ENCODE peak calls at places on chromosome X, in four cellular contexts. One of them, this sample, is unnamed.

GRCh38 chrX:16466640-16467432 is 183.1 kb upstream of the S100G start:
- DNase-seq in K562: no peak
- DNase-seq in GM12878: no peak
- DNase-seq in HepG2: no peak
- DNase-seq in this sample: no peak

GRCh38 chrX:17413228-17413627 is 38.2 kb downstream of the NHS start:
- DNase-seq in K562: no peak
- DNase-seq in GM12878: no peak
- DNase-seq in HepG2: no peak
- DNase-seq in this sample: no peak

GRCh38 chrX:34656842-34657780 is at the start of gene TMEM47:
- DNase-seq in K562: peak
- DNase-seq in GM12878: no peak
- DNase-seq in HepG2: no peak
- DNase-seq in this sample: peak

GRCh38 chrX:115459883-115460564 is 101.0 kb upstream of the PLS3 start:
- DNase-seq in K562: no peak
- DNase-seq in GM12878: no peak
- DNase-seq in HepG2: no peak
- DNase-seq in this sample: no peak

GRCh38 chrX:154840856-154841255 is 6.4 kb upstream of the SMIM9 start:
- DNase-seq in K562: peak
- DNase-seq in GM12878: no peak
- DNase-seq in HepG2: peak
- DNase-seq in this sample: peak

GRCh38 chrX:48515842-48516241 is 5.8 kb upstream of the EBP start:
- DNase-seq in K562: no peak
- DNase-seq in GM12878: no peak
- DNase-seq in HepG2: no peak
- DNase-seq in this sample: no peak

GRCh38 chrX:39532761-39533160 is 565.0 kb downstream of the BCOR start:
- DNase-seq in K562: no peak
- DNase-seq in GM12878: no peak
- DNase-seq in HepG2: no peak
- DNase-seq in this sample: no peak

GRCh38 chrX:15336023-15336413 is 695 bp upstream of the PIGA start:
- DNase-seq in K562: peak
- DNase-seq in GM12878: no peak
- DNase-seq in HepG2: no peak
- DNase-seq in this sample: peak

GRCh38 chrX:71118985-71119535 is 664 bp downstream of the MED12 start:
- DNase-seq in K562: peak
- DNase-seq in GM12878: no peak
- DNase-seq in HepG2: no peak
- DNase-seq in this sample: peak

GRCh38 chrX:85698921-85699320 is 319.5 kb upstream of the POF1B start:
- DNase-seq in K562: no peak
- DNase-seq in GM12878: no peak
- DNase-seq in HepG2: no peak
- DNase-seq in this sample: no peak

GRCh38 chrX:136310411-136310810 is 9.6 kb downstream of the ADGRG4 start:
- DNase-seq in K562: peak
- DNase-seq in GM12878: no peak
- DNase-seq in HepG2: no peak
- DNase-seq in this sample: no peak

GRCh38 chrX:120361906-120362305 is at the start of gene ATP1B4:
- DNase-seq in K562: no peak
- DNase-seq in GM12878: no peak
- DNase-seq in HepG2: no peak
- DNase-seq in this sample: no peak

GRCh38 chrX:2485789-2486345 is 14.9 kb downstream of the DHRSX start:
- DNase-seq in K562: no peak
- DNase-seq in GM12878: no peak
- DNase-seq in HepG2: no peak
- DNase-seq in this sample: no peak

GRCh38 chrX:153645151-153645550 is 1.9 kb upstream of the DUSP9 start:
- DNase-seq in K562: no peak
- DNase-seq in GM12878: no peak
- DNase-seq in HepG2: no peak
- DNase-seq in this sample: no peak

GRCh38 chrX:153642655-153643430 is 4.2 kb upstream of the DUSP9 start:
- DNase-seq in K562: no peak
- DNase-seq in GM12878: no peak
- DNase-seq in HepG2: no peak
- DNase-seq in this sample: no peak

GRCh38 chrX:153643431-153644351 is 3.3 kb upstream of the DUSP9 start:
- DNase-seq in K562: peak
- DNase-seq in GM12878: no peak
- DNase-seq in HepG2: no peak
- DNase-seq in this sample: no peak

GRCh38 chrX:153645921-153646481 is 1.0 kb upstream of the DUSP9 start:
- DNase-seq in K562: no peak
- DNase-seq in GM12878: no peak
- DNase-seq in HepG2: peak
- DNase-seq in this sample: no peak

DNA sequence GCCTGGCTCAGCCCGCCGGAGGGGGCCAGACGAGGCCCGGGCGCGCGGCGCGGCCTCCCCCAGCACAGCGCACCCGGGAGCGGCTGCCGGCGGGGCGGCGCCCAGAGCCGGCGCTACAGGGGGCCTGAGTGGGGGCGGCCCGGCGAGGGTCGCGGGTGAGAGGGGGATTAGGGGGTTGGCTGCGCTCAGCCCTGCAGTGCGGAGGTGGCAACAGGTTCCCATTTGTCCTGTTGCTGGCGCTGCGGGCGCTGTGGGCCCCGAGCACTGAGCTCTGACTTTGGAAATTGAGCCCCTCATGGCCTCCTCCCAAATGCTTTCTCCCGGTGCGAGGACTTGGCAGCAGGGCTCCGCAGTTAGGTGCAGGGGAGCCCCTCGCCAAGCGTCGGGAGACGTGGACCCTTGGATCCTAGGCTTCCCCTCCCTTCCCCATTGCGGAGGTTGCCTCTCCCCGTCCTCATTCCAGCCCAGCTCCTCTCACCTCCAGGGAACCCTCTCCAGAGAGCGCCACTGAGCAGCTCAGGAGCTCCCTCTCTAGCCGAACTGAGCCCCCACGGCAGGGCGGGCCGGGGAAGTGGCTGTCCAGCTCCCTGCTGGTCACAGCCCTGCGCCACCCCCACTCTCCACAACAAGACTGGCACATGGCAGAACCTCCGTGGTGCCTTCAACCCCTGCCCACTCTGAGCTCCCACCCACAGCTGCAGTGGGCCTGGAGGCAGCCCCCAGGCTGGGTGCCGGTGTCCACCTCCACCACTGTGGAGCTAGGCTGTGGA is 2.5 kb upstream of the DUSP9 start:
- DNase-seq in K562: no peak
- DNase-seq in GM12878: no peak
- DNase-seq in HepG2: no peak
- DNase-seq in this sample: no peak
- TF ChIP-seq MYC in K562: no peak
- TF ChIP-seq MYC in GM12878: no peak
- TF ChIP-seq MYC in HepG2: peak
- TF ChIP-seq MYC in this sample: no peak

DNA sequence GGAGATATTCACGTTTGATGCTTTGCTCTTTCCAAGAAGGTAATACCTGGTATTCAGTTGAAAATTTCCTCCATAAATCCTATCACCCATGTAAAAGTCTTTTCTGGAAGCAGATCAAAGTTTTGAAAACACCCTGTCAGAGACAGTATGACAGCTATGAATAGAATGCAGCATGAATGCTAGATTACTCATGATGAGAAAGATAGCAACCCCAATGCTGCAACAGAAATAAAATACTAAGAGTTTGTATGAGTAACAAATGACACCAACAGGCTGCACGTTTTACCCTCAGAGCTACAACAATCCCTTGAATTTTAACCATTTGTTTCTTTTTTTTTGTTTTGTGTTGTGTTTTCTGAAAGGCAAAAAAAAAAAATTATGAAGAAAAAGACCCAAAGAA is 108.6 kb downstream of the ARHGAP6 start:
- DNase-seq in K562: no peak
- DNase-seq in GM12878: no peak
- DNase-seq in HepG2: no peak
- DNase-seq in this sample: no peak
- TF ChIP-seq MAX in K562: no peak
- TF ChIP-seq MAX in GM12878: no peak
- TF ChIP-seq MAX in HepG2: no peak
- TF ChIP-seq MAX in this sample: no peak

GRCh38 chrX:41145920-41146608 is 60.8 kb downstream of the USP9X start:
- DNase-seq in K562: no peak
- DNase-seq in GM12878: no peak
- DNase-seq in HepG2: no peak
- DNase-seq in this sample: peak
- TF ChIP-seq POLR2AphosphoS5 in K562: no peak
- TF ChIP-seq POLR2AphosphoS5 in GM12878: no peak
- TF ChIP-seq POLR2AphosphoS5 in HepG2: no peak
- TF ChIP-seq POLR2AphosphoS5 in this sample: no peak

GRCh38 chrX:68658530-68658929 is 11.1 kb downstream of the STARD8 start:
- DNase-seq in K562: no peak
- DNase-seq in GM12878: no peak
- DNase-seq in HepG2: no peak
- DNase-seq in this sample: no peak

GRCh38 chrX:68660746-68661145 is 13.3 kb downstream of the STARD8 start:
- DNase-seq in K562: no peak
- DNase-seq in GM12878: no peak
- DNase-seq in HepG2: no peak
- DNase-seq in this sample: no peak

GRCh38 chrX:68654693-68655092 is 7.2 kb downstream of the STARD8 start:
- DNase-seq in K562: no peak
- DNase-seq in GM12878: no peak
- DNase-seq in HepG2: no peak
- DNase-seq in this sample: no peak

DNA sequence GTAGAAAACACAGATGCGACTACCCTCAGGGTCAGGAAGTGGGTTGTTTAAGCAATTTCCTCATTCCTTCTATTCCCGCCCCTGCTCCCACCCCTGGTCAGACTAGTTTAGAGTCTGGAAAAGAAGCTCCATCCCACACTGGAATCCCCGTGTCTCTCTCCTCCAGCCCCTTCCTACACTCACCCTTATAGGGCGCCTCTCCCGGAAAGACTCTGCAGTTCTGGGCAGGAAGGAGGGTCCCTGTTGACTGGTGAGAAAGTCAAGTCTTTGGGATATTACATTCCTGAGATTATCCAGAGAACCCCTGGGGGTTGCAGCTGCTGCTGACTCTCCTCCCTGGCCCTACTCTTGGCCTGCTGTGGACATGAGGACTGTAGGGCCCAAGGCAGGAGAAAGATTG is 11.9 kb downstream of the STARD8 start:
- DNase-seq in K562: no peak
- DNase-seq in GM12878: no peak
- DNase-seq in HepG2: no peak
- DNase-seq in this sample: no peak
- TF ChIP-seq MYC in K562: no peak
- TF ChIP-seq MYC in GM12878: no peak
- TF ChIP-seq MYC in HepG2: no peak
- TF ChIP-seq MYC in this sample: no peak

GRCh38 chrX:150849996-150850720 is 48.3 kb downstream of the CD99L2 start:
- DNase-seq in K562: no peak
- DNase-seq in GM12878: no peak
- DNase-seq in HepG2: no peak
- DNase-seq in this sample: no peak

GRCh38 chrX:150846130-150846529 is 52.3 kb downstream of the CD99L2 start:
- DNase-seq in K562: no peak
- DNase-seq in GM12878: no peak
- DNase-seq in HepG2: no peak
- DNase-seq in this sample: no peak

GRCh38 chrX:150847088-150847487 is 51.4 kb downstream of the CD99L2 start:
- DNase-seq in K562: no peak
- DNase-seq in GM12878: no peak
- DNase-seq in HepG2: no peak
- DNase-seq in this sample: no peak

GRCh38 chrX:150849486-150849885 is 49.0 kb downstream of the CD99L2 start:
- DNase-seq in K562: no peak
- DNase-seq in GM12878: no peak
- DNase-seq in HepG2: no peak
- DNase-seq in this sample: no peak

DNA sequence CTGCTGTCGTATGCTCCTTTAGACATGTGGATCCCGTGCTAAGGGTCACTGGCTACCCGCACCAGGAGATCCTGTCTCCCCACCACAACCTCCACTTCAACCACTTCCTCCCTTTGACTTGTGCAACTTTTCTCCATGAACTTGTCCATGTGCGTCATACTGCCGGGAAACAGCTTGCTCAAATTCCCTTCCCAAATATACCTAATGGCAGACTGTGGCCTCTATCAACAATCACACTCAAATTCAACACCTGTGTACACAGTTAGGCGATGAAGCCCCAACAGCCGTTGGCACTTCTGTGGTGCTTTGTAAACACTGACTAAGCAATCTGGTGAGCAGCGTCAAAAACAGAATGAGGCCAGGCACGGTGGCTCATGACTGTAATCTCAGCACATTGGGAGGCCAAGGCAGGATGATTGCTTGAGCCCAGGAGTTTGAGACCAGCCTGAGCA is 49.5 kb downstream of the CD99L2 start:
- DNase-seq in K562: peak
- DNase-seq in GM12878: no peak
- DNase-seq in HepG2: peak
- DNase-seq in this sample: no peak
- TF ChIP-seq MAX in K562: peak
- TF ChIP-seq MAX in GM12878: no peak
- TF ChIP-seq MAX in HepG2: peak
- TF ChIP-seq MAX in this sample: no peak

GRCh38 chrX:10477525-10477924 is 142.9 kb downstream of the MID1 start:
- DNase-seq in K562: no peak
- DNase-seq in GM12878: no peak
- DNase-seq in HepG2: peak
- DNase-seq in this sample: no peak

GRCh38 chrX:10471426-10471825 is 149.0 kb downstream of the MID1 start:
- DNase-seq in K562: no peak
- DNase-seq in GM12878: no peak
- DNase-seq in HepG2: no peak
- DNase-seq in this sample: no peak

GRCh38 chrX:10470009-10470408 is 150.4 kb downstream of the MID1 start:
- DNase-seq in K562: no peak
- DNase-seq in GM12878: no peak
- DNase-seq in HepG2: no peak
- DNase-seq in this sample: no peak

GRCh38 chrX:10479508-10479907 is 140.9 kb downstream of the MID1 start:
- DNase-seq in K562: no peak
- DNase-seq in GM12878: no peak
- DNase-seq in HepG2: no peak
- DNase-seq in this sample: no peak

GRCh38 chrX:10474510-10474909 is 145.9 kb downstream of the MID1 start:
- DNase-seq in K562: no peak
- DNase-seq in GM12878: no peak
- DNase-seq in HepG2: no peak
- DNase-seq in this sample: no peak
- TF ChIP-seq POLR2AphosphoS5 in K562: no peak
- TF ChIP-seq POLR2AphosphoS5 in GM12878: no peak
- TF ChIP-seq POLR2AphosphoS5 in HepG2: no peak
- TF ChIP-seq POLR2AphosphoS5 in this sample: no peak

DNA sequence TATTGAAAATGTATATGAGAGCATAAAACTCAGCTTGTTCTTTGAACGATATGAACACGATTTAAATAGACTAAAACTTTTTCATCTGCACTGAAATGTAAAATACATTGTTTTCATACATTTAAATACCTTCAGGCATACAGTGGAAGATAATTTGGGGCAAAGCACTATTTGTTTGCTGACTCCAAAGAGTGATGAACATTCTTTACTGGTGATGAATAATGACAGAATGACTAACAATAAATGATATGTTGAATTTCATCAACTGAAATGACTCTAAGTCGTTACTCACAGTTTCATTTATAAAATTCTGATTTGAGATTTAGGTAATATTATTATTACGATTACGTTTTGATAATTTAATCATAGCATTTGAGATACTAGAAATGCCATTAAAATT is 1160.1 kb downstream of the NLGN4X start:
- DNase-seq in K562: no peak
- DNase-seq in GM12878: no peak
- DNase-seq in HepG2: no peak
- DNase-seq in this sample: no peak
- TF ChIP-seq MYC in K562: no peak
- TF ChIP-seq MYC in GM12878: no peak
- TF ChIP-seq MYC in HepG2: no peak
- TF ChIP-seq MYC in this sample: no peak

This sample was measured in endothelial cell of umbilical vein.